ENCODE peak calls at places on chromosomes 7 and 10, in four cellular contexts. Y is HepG2, B is GM12878, U is K562. V is an unnamed sample.

GRCh38 chr7:151623766-151624165 is 104.1 kb upstream of the RHEB start:
- DNase-seq in U (no peak), B (no peak), Y (no peak), V (no peak)

GRCh38 chr10:119671381-119671780 is 20.2 kb downstream of the BAG3 start:
- DNase-seq in Y (no peak), U (no peak), B (no peak), V (no peak)

GRCh38 chr7:132738254-132738653 is 162.0 kb upstream of the PLXNA4 start:
- DNase-seq in U (no peak), B (no peak), Y (no peak), V (no peak)

GRCh38 chr7:108079291-108080057 is 50.7 kb downstream of the LAMB4 start:
- DNase-seq in B (no peak), U (no peak), Y (no peak), V (no peak)

GRCh38 chr10:90871279-90871760 is 454 bp upstream of the RPP30 start:
- DNase-seq in Y (peak), U (peak), B (peak), V (peak)

GRCh38 chr10:69318997-69319727 is 40.9 kb downstream of the HK1 start:
- DNase-seq in Y (no peak), B (no peak), U (peak), V (no peak)

GRCh38 chr7:36984051-36984492 is 259.8 kb upstream of the AOAH start:
- DNase-seq in U (no peak), B (no peak), Y (peak), V (no peak)

GRCh38 chr7:47458057-47458456 is 123.9 kb downstream of the TNS3 start:
- DNase-seq in B (no peak), Y (peak), U (no peak), V (no peak)

GRCh38 chr7:117229350-117229749 is 93.5 kb downstream of the WNT2 start:
- DNase-seq in Y (no peak), U (no peak), B (no peak), V (no peak)

GRCh38 chr10:5479481-5480161 is 19.7 kb downstream of the CALML5 start:
- DNase-seq in B (no peak), U (peak), Y (no peak), V (no peak)

GRCh38 chr7:91240546-91240945 is 23.7 kb upstream of the FZD1 start:
- DNase-seq in U (no peak), Y (peak), B (no peak), V (no peak)

GRCh38 chr10:132855889-132856288 is 69.9 kb upstream of the NKX6-2 start:
- DNase-seq in Y (no peak), U (no peak), B (no peak), V (no peak)

GRCh38 chr10:11691319-11691755 is 50.8 kb upstream of the ECHDC3 start:
- DNase-seq in Y (no peak), U (no peak), B (no peak), V (no peak)

GRCh38 chr7:134329614-134330316 is 13.0 kb upstream of the SLC35B4 start:
- DNase-seq in B (no peak), Y (no peak), U (no peak), V (no peak)

GRCh38 chr10:86747796-86748581 is 8.4 kb upstream of the BMPR1A start:
- DNase-seq in Y (no peak), B (no peak), U (no peak), V (no peak)

GRCh38 chr10:117762126-117762818 is 219.7 kb downstream of the EMX2 start:
- DNase-seq in U (no peak), B (no peak), Y (no peak), V (no peak)

GRCh38 chr7:106776618-106777347 is 88.3 kb upstream of the PIK3CG start:
- DNase-seq in U (no peak), B (no peak), Y (no peak), V (no peak)

GRCh38 chr10:94129393-94130130 is 135.8 kb downstream of the PLCE1 start:
- DNase-seq in B (no peak), Y (no peak), U (no peak), V (no peak)

GRCh38 chr10:102796407-102797176 is 40.6 kb downstream of the CYP17A1 start:
- DNase-seq in U (no peak), B (peak), Y (no peak), V (no peak)

GRCh38 chr7:130208511-130208910 is 851 bp downstream of the SSMEM1 start:
- DNase-seq in B (no peak), U (no peak), Y (no peak), V (no peak)

GRCh38 chr7:130205084-130205947 is at the start of gene TMEM209:
- DNase-seq in Y (peak), B (peak), U (peak), V (peak)

GRCh38 chr7:130207033-130207432 is 627 bp upstream of the SSMEM1 start:
- DNase-seq in Y (no peak), B (no peak), U (peak), V (no peak)

GRCh38 chr7:130210181-130210935 is 2.7 kb downstream of the SSMEM1 start:
- DNase-seq in B (no peak), U (no peak), Y (peak), V (peak)

GRCh38 chr7:130207642-130208041 is at the start of gene SSMEM1:
- DNase-seq in U (peak), Y (no peak), B (no peak), V (no peak)
- TF ChIP-seq SP1 in U (no peak), Y (no peak), B (no peak), V (no peak)

DNA sequence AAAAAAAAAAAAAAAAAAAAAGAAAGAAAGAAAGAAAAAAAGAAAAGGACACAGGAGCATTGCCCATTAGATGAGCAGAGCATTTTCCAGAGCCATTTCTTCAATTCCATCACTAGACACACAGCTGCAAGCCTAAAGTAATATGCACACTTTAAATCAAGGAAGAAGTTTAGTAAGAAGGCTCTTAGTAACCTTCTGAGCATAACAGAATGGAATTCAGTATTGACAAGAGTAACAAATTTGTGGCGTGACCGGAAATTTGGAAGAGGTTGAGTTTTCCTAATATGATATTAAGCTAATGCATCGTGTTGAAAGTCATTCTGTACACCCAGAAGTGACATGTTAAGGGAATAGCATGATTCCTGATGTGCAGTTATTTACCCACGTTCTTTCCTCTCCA is 35.3 kb downstream of the SMURF1 start:
- DNase-seq in Y (no peak), B (no peak), U (no peak), V (no peak)
- TF ChIP-seq FOXM1 in Y (no peak), B (no peak), U (no peak), V (no peak)

GRCh38 chr10:99619851-99620712 is at the start of gene SLC25A28:
- DNase-seq in Y (peak), U (peak), B (peak), V (no peak)

GRCh38 chr10:99623919-99624318 is 3.7 kb upstream of the SLC25A28 start:
- DNase-seq in B (no peak), Y (no peak), U (no peak), V (no peak)

GRCh38 chr10:99619090-99619800 is 994 bp downstream of the SLC25A28 start:
- DNase-seq in U (no peak), B (peak), Y (no peak), V (no peak)

GRCh38 chr10:99620713-99621453 is 644 bp upstream of the SLC25A28 start:
- DNase-seq in B (peak), Y (peak), U (peak), V (peak)

DNA sequence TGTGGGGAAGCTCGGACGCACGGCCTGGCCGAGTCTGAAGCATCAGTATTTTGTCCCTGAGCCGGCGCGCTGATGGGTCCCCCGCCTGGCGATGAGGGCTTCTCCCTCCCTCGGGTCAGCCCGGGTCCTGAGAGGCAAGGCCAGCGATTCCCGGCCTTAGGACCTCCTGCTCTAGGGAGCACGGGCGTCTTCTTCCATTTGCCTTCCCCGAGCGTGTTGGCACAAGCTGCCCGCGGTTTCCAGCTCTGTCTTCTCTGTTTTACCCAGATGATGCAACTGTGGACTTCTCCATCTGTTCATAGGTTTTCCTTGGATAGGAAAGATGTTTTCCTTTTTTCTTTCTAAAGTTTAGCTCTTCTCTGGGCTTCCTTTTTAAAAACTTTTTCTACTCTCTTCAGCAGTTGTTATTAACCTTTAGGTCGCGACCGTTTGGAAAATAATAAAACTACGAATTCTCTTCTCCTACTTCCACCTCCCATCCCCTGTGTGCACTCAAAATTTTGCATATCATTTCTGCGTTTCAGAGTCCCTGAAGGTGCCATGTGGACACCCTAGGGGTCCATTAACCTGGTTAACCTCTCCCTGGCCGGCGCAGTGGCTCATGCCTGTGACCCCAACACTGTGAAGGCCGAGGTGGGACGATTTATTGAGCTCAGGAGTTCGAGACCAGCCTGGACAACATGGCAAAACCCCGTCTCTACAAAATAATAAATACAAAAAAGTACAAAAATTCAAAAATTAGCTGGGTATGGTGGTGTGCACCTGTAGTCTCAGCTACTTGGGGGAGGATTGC is 1.4 kb upstream of the SLC25A28 start:
- DNase-seq in U (no peak), B (no peak), Y (no peak), V (no peak)
- TF ChIP-seq SP1 in U (no peak), B (no peak), Y (no peak), V (no peak)

GRCh38 chr10:60606343-60607080 is 171.8 kb upstream of the CDK1 start:
- DNase-seq in B (no peak), U (no peak), Y (no peak), V (no peak)

GRCh38 chr10:60605476-60605875 is 172.8 kb upstream of the CDK1 start:
- DNase-seq in Y (no peak), U (no peak), B (no peak), V (no peak)

GRCh38 chr10:60607409-60607808 is 170.9 kb upstream of the CDK1 start:
- DNase-seq in Y (no peak), U (no peak), B (no peak), V (no peak)

DNA sequence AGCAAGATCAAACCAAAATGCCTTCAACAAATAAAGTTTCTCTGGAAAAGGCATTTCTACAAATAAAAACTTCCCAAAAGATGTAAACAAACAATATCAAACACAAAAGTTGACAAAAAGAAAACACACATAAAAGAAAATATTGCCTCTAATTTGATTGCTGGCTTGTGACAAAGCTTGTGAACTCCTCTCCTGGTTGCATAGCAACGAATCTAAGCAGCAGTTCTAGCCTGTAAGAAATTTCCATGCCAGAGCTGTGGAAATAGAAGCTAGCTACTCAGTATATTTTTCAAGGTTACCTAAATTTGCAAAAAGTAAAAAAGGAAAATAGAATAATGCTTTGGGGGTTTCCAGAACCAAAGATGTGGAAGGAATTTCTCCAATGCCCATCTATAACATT is 173.9 kb upstream of the CDK1 start:
- DNase-seq in B (no peak), Y (no peak), U (no peak), V (no peak)
- TF ChIP-seq FOXM1 in B (no peak), Y (no peak), U (no peak), V (no peak)

GRCh38 chr10:80406249-80406648 is 2.1 kb upstream of the PRXL2A start:
- DNase-seq in B (no peak), U (no peak), Y (no peak), V (no peak)
- TF ChIP-seq SP1 in B (no peak), U (no peak), Y (no peak), V (no peak)

GRCh38 chr7:46206474-46207060 is 285.5 kb upstream of the IGFBP3 start:
- DNase-seq in Y (no peak), B (peak), U (no peak), V (no peak)

GRCh38 chr7:46207931-46208634 is 287.0 kb upstream of the IGFBP3 start:
- DNase-seq in U (no peak), B (no peak), Y (no peak), V (no peak)

GRCh38 chr7:46208635-46209525 is 287.8 kb upstream of the IGFBP3 start:
- DNase-seq in B (no peak), U (no peak), Y (no peak), V (no peak)

GRCh38 chr7:46202379-46202778 is 281.3 kb upstream of the IGFBP3 start:
- DNase-seq in B (no peak), U (no peak), Y (no peak), V (no peak)

DNA sequence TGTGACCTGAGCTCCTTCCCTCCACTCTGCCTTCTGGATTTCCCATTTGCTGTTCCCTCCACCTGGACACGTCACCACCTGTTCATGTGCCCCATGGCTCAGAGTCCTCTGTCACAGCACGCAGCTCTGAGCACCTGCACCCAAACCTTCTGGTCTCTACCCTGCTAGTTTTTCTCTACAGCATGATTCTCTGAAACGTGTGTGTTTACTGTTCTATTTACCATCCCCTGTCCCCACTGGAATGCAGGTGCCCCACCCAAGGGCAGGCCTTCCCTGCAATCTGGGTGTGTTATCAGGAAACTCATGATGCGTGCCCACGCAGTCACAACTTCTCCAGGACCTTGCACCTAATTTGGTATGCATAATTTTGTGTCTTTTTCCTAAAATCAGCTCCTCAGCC is 284.4 kb upstream of the IGFBP3 start:
- DNase-seq in Y (no peak), U (no peak), B (no peak), V (no peak)
- TF ChIP-seq FOXM1 in Y (no peak), U (no peak), B (no peak), V (no peak)

GRCh38 chr10:25493122-25493893 is 318.5 kb downstream of the GPR158 start:
- DNase-seq in B (no peak), U (peak), Y (no peak), V (no peak)
- TF ChIP-seq SP1 in B (no peak), U (no peak), Y (no peak), V (no peak)

GRCh38 chr7:21355406-21355874 is 72.4 kb upstream of the SP4 start:
- DNase-seq in B (peak), Y (no peak), U (peak), V (no peak)
- TF ChIP-seq FOXM1 in B (peak), Y (no peak), U (no peak), V (no peak)

GRCh38 chr10:6842722-6843121 is 262.6 kb upstream of the PRKCQ start:
- DNase-seq in U (no peak), B (no peak), Y (no peak), V (no peak)

GRCh38 chr10:6843477-6843876 is 263.4 kb upstream of the PRKCQ start:
- DNase-seq in B (peak), U (no peak), Y (no peak), V (no peak)

GRCh38 chr10:6840766-6841165 is 260.7 kb upstream of the PRKCQ start:
- DNase-seq in B (no peak), U (no peak), Y (no peak), V (no peak)

GRCh38 chr10:6840093-6840763 is 260.2 kb upstream of the PRKCQ start:
- DNase-seq in B (no peak), Y (no peak), U (no peak), V (no peak)

GRCh38 chr10:6841746-6842145 is 261.7 kb upstream of the PRKCQ start:
- DNase-seq in B (no peak), Y (no peak), U (no peak), V (no peak)
- TF ChIP-seq SP1 in B (no peak), Y (no peak), U (no peak), V (no peak)

GRCh38 chr7:28806841-28807240 is 151.3 kb downstream of the TRIL start:
- DNase-seq in Y (no peak), U (no peak), B (no peak), V (no peak)
- TF ChIP-seq FOXM1 in Y (no peak), U (no peak), B (no peak), V (no peak)